ENCODE peak calls at places on chromosomes 11 and 22, in seven cellular contexts. D is K562, F is HCT116, N is SK-N-SH, T is H1, I is GM12878, G is HepG2. U is an unnamed sample.

GRCh38 chr22:19807914-19808872 is 46.5 kb downstream of the GNB1L start:
- DNase-seq in D (no peak), F (no peak), N (no peak), T (no peak), I (no peak), G (no peak), U (no peak)

GRCh38 chr11:119316017-119316728 is 757 bp downstream of the MCAM start:
- DNase-seq in D (peak; percentile 28), F (no peak), N (peak; percentile 92), T (no peak), I (no peak), G (no peak), U (no peak)

GRCh38 chr11:109892321-109892794 is 200.8 kb upstream of the ZC3H12C start:
- DNase-seq in D (peak; percentile 56), F (no peak), N (no peak), T (no peak), I (no peak), G (no peak), U (peak; percentile 9)

GRCh38 chr22:23363683-23364082 is 183.4 kb downstream of the BCR start:
- DNase-seq in D (no peak), F (no peak), N (no peak), T (no peak), I (no peak), G (no peak), U (no peak)

GRCh38 chr11:72114570-72114969 is 2.1 kb upstream of the ANAPC15 start:
- DNase-seq in D (no peak), F (no peak), N (no peak), T (no peak), I (no peak), G (no peak), U (no peak)

GRCh38 chr22:35684270-35684700 is 33.4 kb upstream of the APOL5 start:
- DNase-seq in D (peak; percentile 25), F (no peak), N (no peak), T (peak; percentile 61), I (no peak), G (peak; percentile 19), U (no peak)

GRCh38 chr11:67022961-67023956 is at the start of gene SYT12:
- DNase-seq in D (no peak), F (no peak), N (peak; percentile 77), T (peak; percentile 72), I (no peak), G (no peak), U (no peak)

GRCh38 chr11:10902301-10902700 is 44.4 kb upstream of the ZBED5 start:
- DNase-seq in D (no peak), F (no peak), N (no peak), T (no peak), I (no peak), G (no peak), U (no peak)

GRCh38 chr22:19874307-19875060 is 19.8 kb upstream of the GNB1L start:
- DNase-seq in D (no peak), F (no peak), N (peak; percentile 31), T (peak; percentile 51), I (no peak), G (no peak), U (no peak)

GRCh38 chr11:63673579-63673978 is 2.4 kb upstream of the ATL3 start:
- DNase-seq in D (no peak), F (no peak), N (no peak), T (no peak), I (no peak), G (no peak), U (no peak)

GRCh38 chr11:2267306-2267861 is 3.0 kb downstream of the ASCL2 start:
- DNase-seq in D (peak; percentile 50), F (no peak), N (no peak), T (no peak), I (no peak), G (no peak), U (no peak)

GRCh38 chr11:86644291-86644690 is 28.1 kb downstream of the ME3 start:
- DNase-seq in D (no peak), F (no peak), N (no peak), T (no peak), I (no peak), G (no peak), U (no peak)

GRCh38 chr11:94400839-94401772 is at the start of gene GPR83:
- DNase-seq in D (no peak), F (no peak), N (peak; percentile 73), T (peak; percentile 59), I (no peak), G (no peak), U (no peak)

GRCh38 chr22:23828800-23829680 is 9.8 kb downstream of the DERL3 start:
- DNase-seq in D (no peak), F (no peak), N (no peak), T (no peak), I (no peak), G (no peak), U (no peak)

GRCh38 chr22:31250740-31251330 is 38.7 kb downstream of the LIMK2 start:
- DNase-seq in D (no peak), F (no peak), N (no peak), T (no peak), I (no peak), G (peak; percentile 87), U (no peak)

GRCh38 chr22:31246687-31247086 is 34.6 kb downstream of the LIMK2 start:
- DNase-seq in D (no peak), F (no peak), N (no peak), T (no peak), I (no peak), G (no peak), U (no peak)

GRCh38 chr22:31248138-31248745 is 36.1 kb downstream of the LIMK2 start:
- DNase-seq in D (peak; percentile 76), F (no peak), N (peak; percentile 85), T (peak; percentile 68), I (no peak), G (no peak), U (peak; percentile 74)

GRCh38 chr22:31247726-31248125 is 35.6 kb downstream of the LIMK2 start:
- DNase-seq in D (no peak), F (no peak), N (peak; percentile 75), T (no peak), I (no peak), G (no peak), U (no peak)

GRCh38 chr22:31248965-31249940 is 37.2 kb downstream of the LIMK2 start:
- DNase-seq in D (no peak), F (no peak), N (no peak), T (no peak), I (no peak), G (no peak), U (no peak)
- H3K4me3 ChIP-seq in D (no peak overlapping the region), F (no peak overlapping the region), N (peak overlapping the region; percentile 80), T (no peak overlapping the region), I (no peak overlapping the region), G (no peak overlapping the region), U (peak overlapping the region; percentile 48)

GRCh38 chr22:48949375-48950149 is 878.1 kb downstream of the BRD1 start:
- DNase-seq in D (no peak), F (no peak), N (no peak), T (peak; percentile 29), I (no peak), G (no peak), U (no peak)
- TF ChIP-seq YY1 in D (no peak), F (no peak), N (no peak), T (no peak), I (no peak), G (no peak), U (no peak)

GRCh38 chr22:50528682-50529415 is 963 bp downstream of the TYMP start:
- DNase-seq in D (no peak), F (no peak), N (no peak), T (peak; percentile 59), I (no peak), G (no peak), U (no peak)

GRCh38 chr22:50527921-50528681 is 1.7 kb downstream of the TYMP start:
- DNase-seq in D (no peak), F (no peak), N (no peak), T (no peak), I (no peak), G (no peak), U (no peak)

GRCh38 chr22:50530857-50531545 is 1.2 kb upstream of the TYMP start:
- DNase-seq in D (no peak), F (peak; percentile 76), N (no peak), T (peak; percentile 82), I (no peak), G (peak; percentile 47), U (no peak)

GRCh38 chr22:50530280-50530856 is 556 bp upstream of the TYMP start:
- DNase-seq in D (no peak), F (peak; percentile 73), N (no peak), T (peak; percentile 75), I (no peak), G (peak; percentile 74), U (no peak)

DNA sequence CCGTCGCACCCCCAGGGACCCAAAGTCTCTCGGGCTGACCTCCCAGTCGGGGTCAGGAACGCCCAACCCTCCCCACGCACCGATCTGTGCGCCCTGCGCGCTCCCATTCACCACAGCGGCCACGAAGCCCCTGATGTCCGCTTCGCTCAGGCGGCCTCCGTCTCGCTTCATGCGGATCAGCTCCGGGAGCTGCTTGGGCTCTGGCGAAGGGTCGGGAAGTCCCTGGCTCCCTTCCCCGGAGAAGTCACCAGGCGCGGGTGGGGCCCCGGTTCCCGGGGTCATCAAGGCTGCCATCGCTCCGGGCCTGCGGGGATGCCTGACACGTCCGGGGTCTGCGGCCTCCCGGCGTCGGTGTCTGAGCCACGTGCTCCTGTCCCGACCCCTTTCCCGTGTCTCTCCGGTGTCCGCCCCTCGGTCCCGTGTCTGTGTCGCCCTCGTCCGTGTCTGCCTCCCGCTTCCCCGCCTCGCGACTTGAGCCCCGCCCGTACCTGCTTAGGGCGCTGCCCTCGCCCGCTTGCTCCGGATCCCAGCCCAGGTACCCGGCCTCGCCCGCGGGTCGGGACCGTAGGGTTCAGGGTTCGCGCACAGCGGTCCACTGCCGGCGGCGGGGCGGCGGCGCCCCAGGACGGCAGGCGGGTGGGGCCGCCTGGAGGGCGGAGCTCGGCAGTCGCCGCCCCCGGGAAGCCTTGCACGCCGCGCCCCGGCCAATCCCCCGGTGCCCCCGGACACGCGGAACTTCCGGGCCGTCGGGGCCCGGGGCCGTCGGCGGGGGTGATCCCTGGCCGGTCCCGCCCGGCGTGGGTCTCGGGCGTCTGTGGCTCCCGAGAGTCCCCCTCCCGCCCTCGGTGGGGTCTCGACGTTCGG is at the start of gene TYMP:
- DNase-seq in D (no peak), F (no peak), N (no peak), T (peak; percentile 72), I (no peak), G (peak; percentile 19), U (no peak)
- H3K4me3 ChIP-seq in D (no peak within 1 kb of the TSS), F (peak within 1 kb of the TSS; percentile 96), N (no peak within 1 kb of the TSS), T (peak within 1 kb of the TSS; percentile 51), I (peak within 1 kb of the TSS; percentile 78), G (peak within 1 kb of the TSS; percentile 58), U (peak within 1 kb of the TSS; percentile 49)

DNA sequence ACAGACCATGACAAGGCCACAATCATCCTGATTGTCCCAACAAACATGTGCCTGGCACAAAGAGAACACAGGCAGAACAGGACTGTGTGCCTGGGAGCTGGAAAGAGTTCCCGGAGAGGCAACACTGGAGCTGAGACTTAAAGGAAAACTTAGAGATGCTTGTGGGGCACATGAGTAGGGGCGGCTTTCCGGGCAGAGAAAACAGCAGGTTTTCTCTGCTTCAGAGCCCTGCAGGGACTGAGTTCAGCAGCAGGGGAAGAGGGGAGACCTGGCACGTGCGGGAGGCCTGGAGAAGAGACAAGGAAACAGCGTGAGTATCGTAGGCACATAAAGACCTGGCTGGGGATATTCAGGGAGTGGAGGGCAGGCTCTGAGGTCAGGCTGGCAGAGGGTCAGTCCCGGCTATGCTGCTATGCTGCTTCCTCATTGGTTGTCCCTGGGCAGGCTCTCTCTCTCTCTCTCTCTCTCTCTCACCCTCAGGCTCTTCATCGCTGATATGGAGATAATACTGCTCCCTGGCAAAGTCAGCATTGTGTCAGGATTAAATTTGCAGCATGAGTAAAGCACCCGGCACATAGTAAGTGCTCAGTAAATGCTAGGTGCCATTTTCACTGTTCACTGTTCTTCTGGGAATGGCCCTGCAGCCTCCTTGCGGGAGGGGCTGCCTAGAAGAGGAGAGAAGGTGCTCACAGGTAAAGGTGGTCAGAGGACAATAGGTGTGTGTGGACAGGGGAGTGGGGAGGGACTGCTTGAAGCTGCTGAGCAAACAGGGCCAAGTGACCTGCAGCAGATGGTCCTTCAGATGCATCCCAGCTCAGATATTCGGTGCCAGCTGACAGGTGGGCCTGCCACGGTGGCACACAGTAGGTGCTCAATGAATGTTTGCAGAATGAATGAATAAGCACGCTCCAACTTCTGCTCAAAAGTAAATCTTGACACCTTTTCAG is 2.0 kb downstream of the KIAA0930 start:
- DNase-seq in D (no peak), F (no peak), N (peak; percentile 52), T (no peak), I (no peak), G (no peak), U (no peak)
- TF ChIP-seq YY1 in D (no peak), F (no peak), N (no peak), T (no peak), I (no peak), G (no peak), U (no peak)